ENCODE peak calls at places on chromosomes 12 and 14, in seven cellular contexts. One of them, this sample, is unnamed.
A peak's percentile ranks its signal among the peaks of the same experiment; 100 is the strongest.

GRCh38 chr14:56703947-56704346 is 106.3 kb downstream of the OTX2 start:
- DNase-seq in activated CD4-positive, alpha-beta T cell treated with anti-CD3 and anti-CD28 coated beads, Interleukin-2, amount 10 ng/mL, durations not matched to agents 7 days and 5 days: no peak
- DNase-seq in anterior cingulate cortex: no peak
- DNase-seq in NCI-H1092 treated with DMSO at 0.1 percent for 48 hours: no peak
- DNase-seq in epithelial cell of esophagus: no peak
- DNase-seq in HEK293T: no peak
- DNase-seq in DMS 273 treated with DMSO at 0.1 percent for 48 hours: no peak
- DNase-seq in this sample: no peak

GRCh38 chr12:62533087-62533754 is 66.6 kb downstream of the MON2 start:
- DNase-seq in activated CD4-positive, alpha-beta T cell treated with anti-CD3 and anti-CD28 coated beads, Interleukin-2, amount 10 ng/mL, durations not matched to agents 7 days and 5 days: no peak
- DNase-seq in anterior cingulate cortex: no peak
- DNase-seq in NCI-H1092 treated with DMSO at 0.1 percent for 48 hours: no peak
- DNase-seq in epithelial cell of esophagus: no peak
- DNase-seq in HEK293T: no peak
- DNase-seq in DMS 273 treated with DMSO at 0.1 percent for 48 hours: no peak
- DNase-seq in this sample: no peak

GRCh38 chr12:130818381-130819247 is 20.4 kb downstream of the STX2 start:
- DNase-seq in activated CD4-positive, alpha-beta T cell treated with anti-CD3 and anti-CD28 coated beads, Interleukin-2, amount 10 ng/mL, durations not matched to agents 7 days and 5 days: peak; percentile 68
- DNase-seq in anterior cingulate cortex: peak; percentile 53
- DNase-seq in NCI-H1092 treated with DMSO at 0.1 percent for 48 hours: no peak
- DNase-seq in epithelial cell of esophagus: peak; percentile 83
- DNase-seq in HEK293T: peak; percentile 20
- DNase-seq in DMS 273 treated with DMSO at 0.1 percent for 48 hours: no peak
- DNase-seq in this sample: no peak

GRCh38 chr12:15232959-15233358 is 11.7 kb upstream of the RERG start:
- DNase-seq in activated CD4-positive, alpha-beta T cell treated with anti-CD3 and anti-CD28 coated beads, Interleukin-2, amount 10 ng/mL, durations not matched to agents 7 days and 5 days: no peak
- DNase-seq in anterior cingulate cortex: no peak
- DNase-seq in NCI-H1092 treated with DMSO at 0.1 percent for 48 hours: no peak
- DNase-seq in epithelial cell of esophagus: no peak
- DNase-seq in HEK293T: no peak
- DNase-seq in DMS 273 treated with DMSO at 0.1 percent for 48 hours: no peak
- DNase-seq in this sample: no peak

GRCh38 chr12:30822385-30823139 is 67.8 kb upstream of the CAPRIN2 start:
- DNase-seq in activated CD4-positive, alpha-beta T cell treated with anti-CD3 and anti-CD28 coated beads, Interleukin-2, amount 10 ng/mL, durations not matched to agents 7 days and 5 days: peak; percentile 35
- DNase-seq in anterior cingulate cortex: peak; percentile 66
- DNase-seq in NCI-H1092 treated with DMSO at 0.1 percent for 48 hours: peak; percentile 33
- DNase-seq in epithelial cell of esophagus: peak; percentile 21
- DNase-seq in HEK293T: no peak
- DNase-seq in DMS 273 treated with DMSO at 0.1 percent for 48 hours: no peak
- DNase-seq in this sample: no peak

GRCh38 chr14:103354141-103354540 is 20.1 kb downstream of the EIF5 start:
- DNase-seq in activated CD4-positive, alpha-beta T cell treated with anti-CD3 and anti-CD28 coated beads, Interleukin-2, amount 10 ng/mL, durations not matched to agents 7 days and 5 days: no peak
- DNase-seq in anterior cingulate cortex: no peak
- DNase-seq in NCI-H1092 treated with DMSO at 0.1 percent for 48 hours: no peak
- DNase-seq in epithelial cell of esophagus: no peak
- DNase-seq in HEK293T: no peak
- DNase-seq in DMS 273 treated with DMSO at 0.1 percent for 48 hours: no peak
- DNase-seq in this sample: no peak

GRCh38 chr12:132556801-132557200 is 53.6 kb downstream of the LRCOL1 start:
- DNase-seq in activated CD4-positive, alpha-beta T cell treated with anti-CD3 and anti-CD28 coated beads, Interleukin-2, amount 10 ng/mL, durations not matched to agents 7 days and 5 days: no peak
- DNase-seq in anterior cingulate cortex: no peak
- DNase-seq in NCI-H1092 treated with DMSO at 0.1 percent for 48 hours: no peak
- DNase-seq in epithelial cell of esophagus: no peak
- DNase-seq in HEK293T: no peak
- DNase-seq in DMS 273 treated with DMSO at 0.1 percent for 48 hours: no peak
- DNase-seq in this sample: no peak

GRCh38 chr12:7439579-7440505 is 4.1 kb downstream of the CD163L1 start:
- DNase-seq in activated CD4-positive, alpha-beta T cell treated with anti-CD3 and anti-CD28 coated beads, Interleukin-2, amount 10 ng/mL, durations not matched to agents 7 days and 5 days: peak; percentile 21
- DNase-seq in anterior cingulate cortex: no peak
- DNase-seq in NCI-H1092 treated with DMSO at 0.1 percent for 48 hours: no peak
- DNase-seq in epithelial cell of esophagus: peak; percentile 65
- DNase-seq in HEK293T: peak; percentile 32
- DNase-seq in DMS 273 treated with DMSO at 0.1 percent for 48 hours: no peak
- DNase-seq in this sample: no peak

GRCh38 chr14:83874662-83875061 is 1655.3 kb upstream of the FLRT2 start:
- DNase-seq in activated CD4-positive, alpha-beta T cell treated with anti-CD3 and anti-CD28 coated beads, Interleukin-2, amount 10 ng/mL, durations not matched to agents 7 days and 5 days: no peak
- DNase-seq in anterior cingulate cortex: no peak
- DNase-seq in NCI-H1092 treated with DMSO at 0.1 percent for 48 hours: no peak
- DNase-seq in epithelial cell of esophagus: no peak
- DNase-seq in HEK293T: no peak
- DNase-seq in DMS 273 treated with DMSO at 0.1 percent for 48 hours: no peak
- DNase-seq in this sample: no peak

GRCh38 chr14:51901475-51902024 is 41.1 kb downstream of the GNG2 start:
- DNase-seq in activated CD4-positive, alpha-beta T cell treated with anti-CD3 and anti-CD28 coated beads, Interleukin-2, amount 10 ng/mL, durations not matched to agents 7 days and 5 days: no peak
- DNase-seq in anterior cingulate cortex: no peak
- DNase-seq in NCI-H1092 treated with DMSO at 0.1 percent for 48 hours: no peak
- DNase-seq in epithelial cell of esophagus: no peak
- DNase-seq in HEK293T: no peak
- DNase-seq in DMS 273 treated with DMSO at 0.1 percent for 48 hours: no peak
- DNase-seq in this sample: no peak

GRCh38 chr14:85217412-85217811 is 312.5 kb upstream of the FLRT2 start:
- DNase-seq in activated CD4-positive, alpha-beta T cell treated with anti-CD3 and anti-CD28 coated beads, Interleukin-2, amount 10 ng/mL, durations not matched to agents 7 days and 5 days: no peak
- DNase-seq in anterior cingulate cortex: no peak
- DNase-seq in NCI-H1092 treated with DMSO at 0.1 percent for 48 hours: no peak
- DNase-seq in epithelial cell of esophagus: no peak
- DNase-seq in HEK293T: no peak
- DNase-seq in DMS 273 treated with DMSO at 0.1 percent for 48 hours: no peak
- DNase-seq in this sample: no peak

GRCh38 chr12:24480766-24481449 is 468.0 kb downstream of the BCAT1 start:
- DNase-seq in activated CD4-positive, alpha-beta T cell treated with anti-CD3 and anti-CD28 coated beads, Interleukin-2, amount 10 ng/mL, durations not matched to agents 7 days and 5 days: no peak
- DNase-seq in anterior cingulate cortex: no peak
- DNase-seq in NCI-H1092 treated with DMSO at 0.1 percent for 48 hours: no peak
- DNase-seq in epithelial cell of esophagus: no peak
- DNase-seq in HEK293T: no peak
- DNase-seq in DMS 273 treated with DMSO at 0.1 percent for 48 hours: no peak
- DNase-seq in this sample: no peak

GRCh38 chr12:102540856-102541385 is 60.6 kb upstream of the IGF1 start:
- DNase-seq in activated CD4-positive, alpha-beta T cell treated with anti-CD3 and anti-CD28 coated beads, Interleukin-2, amount 10 ng/mL, durations not matched to agents 7 days and 5 days: no peak
- DNase-seq in anterior cingulate cortex: no peak
- DNase-seq in NCI-H1092 treated with DMSO at 0.1 percent for 48 hours: no peak
- DNase-seq in epithelial cell of esophagus: no peak
- DNase-seq in HEK293T: no peak
- DNase-seq in DMS 273 treated with DMSO at 0.1 percent for 48 hours: no peak
- DNase-seq in this sample: no peak

GRCh38 chr14:60090864-60091519 is 731 bp upstream of the PCNX4 start:
- DNase-seq in activated CD4-positive, alpha-beta T cell treated with anti-CD3 and anti-CD28 coated beads, Interleukin-2, amount 10 ng/mL, durations not matched to agents 7 days and 5 days: peak; percentile 22
- DNase-seq in anterior cingulate cortex: peak; percentile 47
- DNase-seq in NCI-H1092 treated with DMSO at 0.1 percent for 48 hours: peak; percentile 80
- DNase-seq in epithelial cell of esophagus: peak; percentile 50
- DNase-seq in HEK293T: peak; percentile 53
- DNase-seq in DMS 273 treated with DMSO at 0.1 percent for 48 hours: peak; percentile 75
- DNase-seq in this sample: peak; percentile 67

GRCh38 chr12:104490850-104491249 is 34.1 kb downstream of the CHST11 start:
- DNase-seq in activated CD4-positive, alpha-beta T cell treated with anti-CD3 and anti-CD28 coated beads, Interleukin-2, amount 10 ng/mL, durations not matched to agents 7 days and 5 days: no peak
- DNase-seq in anterior cingulate cortex: no peak
- DNase-seq in NCI-H1092 treated with DMSO at 0.1 percent for 48 hours: peak; percentile 35
- DNase-seq in epithelial cell of esophagus: no peak
- DNase-seq in HEK293T: no peak
- DNase-seq in DMS 273 treated with DMSO at 0.1 percent for 48 hours: no peak
- DNase-seq in this sample: no peak

GRCh38 chr14:105636935-105637334 is 110.6 kb downstream of the TMEM121 start:
- DNase-seq in activated CD4-positive, alpha-beta T cell treated with anti-CD3 and anti-CD28 coated beads, Interleukin-2, amount 10 ng/mL, durations not matched to agents 7 days and 5 days: no peak
- DNase-seq in anterior cingulate cortex: no peak
- DNase-seq in NCI-H1092 treated with DMSO at 0.1 percent for 48 hours: no peak
- DNase-seq in epithelial cell of esophagus: no peak
- DNase-seq in HEK293T: no peak
- DNase-seq in DMS 273 treated with DMSO at 0.1 percent for 48 hours: no peak
- DNase-seq in this sample: no peak

GRCh38 chr12:86193931-86194330 is 62.3 kb downstream of the MGAT4C start:
- DNase-seq in activated CD4-positive, alpha-beta T cell treated with anti-CD3 and anti-CD28 coated beads, Interleukin-2, amount 10 ng/mL, durations not matched to agents 7 days and 5 days: no peak
- DNase-seq in anterior cingulate cortex: no peak
- DNase-seq in NCI-H1092 treated with DMSO at 0.1 percent for 48 hours: no peak
- DNase-seq in epithelial cell of esophagus: peak; percentile 55
- DNase-seq in HEK293T: no peak
- DNase-seq in DMS 273 treated with DMSO at 0.1 percent for 48 hours: no peak
- DNase-seq in this sample: no peak

GRCh38 chr12:53048780-53049401 is 974 bp upstream of the TNS2 start:
- DNase-seq in activated CD4-positive, alpha-beta T cell treated with anti-CD3 and anti-CD28 coated beads, Interleukin-2, amount 10 ng/mL, durations not matched to agents 7 days and 5 days: no peak
- DNase-seq in anterior cingulate cortex: peak; percentile 64
- DNase-seq in NCI-H1092 treated with DMSO at 0.1 percent for 48 hours: no peak
- DNase-seq in epithelial cell of esophagus: no peak
- DNase-seq in HEK293T: no peak
- DNase-seq in DMS 273 treated with DMSO at 0.1 percent for 48 hours: no peak
- DNase-seq in this sample: peak; percentile 55

GRCh38 chr12:54415223-54415929 is 3.7 kb downstream of the ITGA5 start:
- DNase-seq in activated CD4-positive, alpha-beta T cell treated with anti-CD3 and anti-CD28 coated beads, Interleukin-2, amount 10 ng/mL, durations not matched to agents 7 days and 5 days: no peak
- DNase-seq in anterior cingulate cortex: no peak
- DNase-seq in NCI-H1092 treated with DMSO at 0.1 percent for 48 hours: no peak
- DNase-seq in epithelial cell of esophagus: no peak
- DNase-seq in HEK293T: no peak
- DNase-seq in DMS 273 treated with DMSO at 0.1 percent for 48 hours: no peak
- DNase-seq in this sample: no peak

GRCh38 chr12:103779410-103780092 is 61.5 kb downstream of the NT5DC3 start:
- DNase-seq in activated CD4-positive, alpha-beta T cell treated with anti-CD3 and anti-CD28 coated beads, Interleukin-2, amount 10 ng/mL, durations not matched to agents 7 days and 5 days: no peak
- DNase-seq in anterior cingulate cortex: no peak
- DNase-seq in NCI-H1092 treated with DMSO at 0.1 percent for 48 hours: no peak
- DNase-seq in epithelial cell of esophagus: no peak
- DNase-seq in HEK293T: no peak
- DNase-seq in DMS 273 treated with DMSO at 0.1 percent for 48 hours: peak; percentile 95
- DNase-seq in this sample: no peak

GRCh38 chr12:108647936-108648287 is 14.2 kb upstream of the SELPLG start:
- DNase-seq in activated CD4-positive, alpha-beta T cell treated with anti-CD3 and anti-CD28 coated beads, Interleukin-2, amount 10 ng/mL, durations not matched to agents 7 days and 5 days: no peak
- DNase-seq in anterior cingulate cortex: no peak
- DNase-seq in NCI-H1092 treated with DMSO at 0.1 percent for 48 hours: no peak
- DNase-seq in epithelial cell of esophagus: no peak
- DNase-seq in HEK293T: no peak
- DNase-seq in DMS 273 treated with DMSO at 0.1 percent for 48 hours: no peak
- DNase-seq in this sample: no peak

GRCh38 chr12:122060069-122060468 is 18.5 kb upstream of the MLXIP start:
- DNase-seq in activated CD4-positive, alpha-beta T cell treated with anti-CD3 and anti-CD28 coated beads, Interleukin-2, amount 10 ng/mL, durations not matched to agents 7 days and 5 days: no peak
- DNase-seq in anterior cingulate cortex: no peak
- DNase-seq in NCI-H1092 treated with DMSO at 0.1 percent for 48 hours: no peak
- DNase-seq in epithelial cell of esophagus: no peak
- DNase-seq in HEK293T: no peak
- DNase-seq in DMS 273 treated with DMSO at 0.1 percent for 48 hours: no peak
- DNase-seq in this sample: no peak